ENCODE peak calls at places on chromosomes 1 and 21, in four cellular contexts. One of them, this sample, is unnamed.

GRCh38 chr1:36224537-36225297 is 474 bp downstream of the THRAP3 start:
- DNase-seq in GM04503: peak
- DNase-seq in NCI-H187: no peak
- DNase-seq in stimulated activated naive CD8-positive, alpha-beta T cell treated with anti-CD3 and anti-CD28 coated beads, Interleukin-15, Interleukin-2, amounts not matched to agents 100 U/mL and 50 U/mL, for 24 hours: peak
- DNase-seq in this sample: no peak

GRCh38 chr1:119659628-119660027 is 11.6 kb upstream of the ZNF697 start:
- DNase-seq in GM04503: no peak
- DNase-seq in NCI-H187: no peak
- DNase-seq in stimulated activated naive CD8-positive, alpha-beta T cell treated with anti-CD3 and anti-CD28 coated beads, Interleukin-15, Interleukin-2, amounts not matched to agents 100 U/mL and 50 U/mL, for 24 hours: no peak
- DNase-seq in this sample: no peak

GRCh38 chr1:201535046-201535777 is 3.7 kb upstream of the NAV1 start:
- DNase-seq in GM04503: no peak
- DNase-seq in NCI-H187: no peak
- DNase-seq in stimulated activated naive CD8-positive, alpha-beta T cell treated with anti-CD3 and anti-CD28 coated beads, Interleukin-15, Interleukin-2, amounts not matched to agents 100 U/mL and 50 U/mL, for 24 hours: no peak
- DNase-seq in this sample: no peak

GRCh38 chr1:53629101-53629691 is 109.8 kb downstream of the GLIS1 start:
- DNase-seq in GM04503: no peak
- DNase-seq in NCI-H187: no peak
- DNase-seq in stimulated activated naive CD8-positive, alpha-beta T cell treated with anti-CD3 and anti-CD28 coated beads, Interleukin-15, Interleukin-2, amounts not matched to agents 100 U/mL and 50 U/mL, for 24 hours: no peak
- DNase-seq in this sample: no peak

GRCh38 chr1:183870351-183871077 is 65.6 kb downstream of the RGL1 start:
- DNase-seq in GM04503: no peak
- DNase-seq in NCI-H187: no peak
- DNase-seq in stimulated activated naive CD8-positive, alpha-beta T cell treated with anti-CD3 and anti-CD28 coated beads, Interleukin-15, Interleukin-2, amounts not matched to agents 100 U/mL and 50 U/mL, for 24 hours: no peak
- DNase-seq in this sample: no peak

GRCh38 chr1:186530104-186530503 is 69.2 kb upstream of the PDC start:
- DNase-seq in GM04503: no peak
- DNase-seq in NCI-H187: no peak
- DNase-seq in stimulated activated naive CD8-positive, alpha-beta T cell treated with anti-CD3 and anti-CD28 coated beads, Interleukin-15, Interleukin-2, amounts not matched to agents 100 U/mL and 50 U/mL, for 24 hours: no peak
- DNase-seq in this sample: no peak

GRCh38 chr1:234963180-234963903 is 165.3 kb downstream of the TOMM20 start:
- DNase-seq in GM04503: peak
- DNase-seq in NCI-H187: no peak
- DNase-seq in stimulated activated naive CD8-positive, alpha-beta T cell treated with anti-CD3 and anti-CD28 coated beads, Interleukin-15, Interleukin-2, amounts not matched to agents 100 U/mL and 50 U/mL, for 24 hours: peak
- DNase-seq in this sample: peak

GRCh38 chr1:153505576-153505975 is 30.2 kb downstream of the S100A6 start:
- DNase-seq in GM04503: no peak
- DNase-seq in NCI-H187: no peak
- DNase-seq in stimulated activated naive CD8-positive, alpha-beta T cell treated with anti-CD3 and anti-CD28 coated beads, Interleukin-15, Interleukin-2, amounts not matched to agents 100 U/mL and 50 U/mL, for 24 hours: no peak
- DNase-seq in this sample: no peak

GRCh38 chr1:215606564-215607168 is 39.6 kb downstream of the KCTD3 start:
- DNase-seq in GM04503: no peak
- DNase-seq in NCI-H187: no peak
- DNase-seq in stimulated activated naive CD8-positive, alpha-beta T cell treated with anti-CD3 and anti-CD28 coated beads, Interleukin-15, Interleukin-2, amounts not matched to agents 100 U/mL and 50 U/mL, for 24 hours: no peak
- DNase-seq in this sample: no peak

GRCh38 chr1:17360272-17360956 is 11.6 kb upstream of the PADI6 start:
- DNase-seq in GM04503: no peak
- DNase-seq in NCI-H187: no peak
- DNase-seq in stimulated activated naive CD8-positive, alpha-beta T cell treated with anti-CD3 and anti-CD28 coated beads, Interleukin-15, Interleukin-2, amounts not matched to agents 100 U/mL and 50 U/mL, for 24 hours: no peak
- DNase-seq in this sample: no peak

GRCh38 chr1:43558346-43558841 is 27.7 kb downstream of the PTPRF start:
- DNase-seq in GM04503: no peak
- DNase-seq in NCI-H187: peak
- DNase-seq in stimulated activated naive CD8-positive, alpha-beta T cell treated with anti-CD3 and anti-CD28 coated beads, Interleukin-15, Interleukin-2, amounts not matched to agents 100 U/mL and 50 U/mL, for 24 hours: no peak
- DNase-seq in this sample: no peak

GRCh38 chr21:42038393-42038792 is 28.2 kb upstream of the ZBTB21 start:
- DNase-seq in GM04503: no peak
- DNase-seq in NCI-H187: no peak
- DNase-seq in stimulated activated naive CD8-positive, alpha-beta T cell treated with anti-CD3 and anti-CD28 coated beads, Interleukin-15, Interleukin-2, amounts not matched to agents 100 U/mL and 50 U/mL, for 24 hours: no peak
- DNase-seq in this sample: no peak

GRCh38 chr1:224542783-224543440 is 73.2 kb upstream of the CNIH3 start:
- DNase-seq in GM04503: peak
- DNase-seq in NCI-H187: no peak
- DNase-seq in stimulated activated naive CD8-positive, alpha-beta T cell treated with anti-CD3 and anti-CD28 coated beads, Interleukin-15, Interleukin-2, amounts not matched to agents 100 U/mL and 50 U/mL, for 24 hours: peak
- DNase-seq in this sample: peak

GRCh38 chr1:1631793-1632420 is at the start of gene MMP23B:
- DNase-seq in GM04503: no peak
- DNase-seq in NCI-H187: no peak
- DNase-seq in stimulated activated naive CD8-positive, alpha-beta T cell treated with anti-CD3 and anti-CD28 coated beads, Interleukin-15, Interleukin-2, amounts not matched to agents 100 U/mL and 50 U/mL, for 24 hours: peak
- DNase-seq in this sample: no peak

This sample was measured in DND-41.